ENCODE peak calls at places on chromosomes 3 and 15, in four cellular contexts. One of them, this sample, is unnamed.
A peak's percentile ranks its signal among the peaks of the same experiment; 100 is the strongest.

GRCh38 chr3:175386630-175387029 is 527.5 kb downstream of the NAALADL2 start:
- DNase-seq in brain microvascular endothelial cell: peak; percentile 96
- DNase-seq in left lung: no peak
- DNase-seq in body of pancreas: no peak
- DNase-seq in this sample: no peak

GRCh38 chr3:155673411-155673810 is 71.5 kb downstream of the PLCH1 start:
- DNase-seq in brain microvascular endothelial cell: no peak
- DNase-seq in left lung: no peak
- DNase-seq in body of pancreas: no peak
- DNase-seq in this sample: no peak

GRCh38 chr3:2863127-2863526 is 247.0 kb downstream of the IL5RA start:
- DNase-seq in brain microvascular endothelial cell: no peak
- DNase-seq in left lung: no peak
- DNase-seq in body of pancreas: no peak
- DNase-seq in this sample: no peak

GRCh38 chr3:57756528-57757401 is 656 bp downstream of the SLMAP start:
- DNase-seq in brain microvascular endothelial cell: peak; percentile 49
- DNase-seq in left lung: peak; percentile 88
- DNase-seq in body of pancreas: peak; percentile 49
- DNase-seq in this sample: peak; percentile 75

GRCh38 chr3:151219056-151219455 is 16.0 kb upstream of the GPR171 start:
- DNase-seq in brain microvascular endothelial cell: peak; percentile 60
- DNase-seq in left lung: no peak
- DNase-seq in body of pancreas: no peak
- DNase-seq in this sample: no peak

GRCh38 chr3:5093786-5094185 is 28.3 kb upstream of the ARL8B start:
- DNase-seq in brain microvascular endothelial cell: no peak
- DNase-seq in left lung: no peak
- DNase-seq in body of pancreas: no peak
- DNase-seq in this sample: no peak

GRCh38 chr15:53910236-53910849 is 67.9 kb upstream of the UNC13C start:
- DNase-seq in brain microvascular endothelial cell: no peak
- DNase-seq in left lung: no peak
- DNase-seq in body of pancreas: peak; percentile 42
- DNase-seq in this sample: no peak

GRCh38 chr15:98805434-98806274 is 157.3 kb downstream of the IGF1R start:
- DNase-seq in brain microvascular endothelial cell: no peak
- DNase-seq in left lung: no peak
- DNase-seq in body of pancreas: peak; percentile 31
- DNase-seq in this sample: no peak

GRCh38 chr15:33608714-33609113 is 297.9 kb downstream of the RYR3 start:
- DNase-seq in brain microvascular endothelial cell: peak; percentile 15
- DNase-seq in left lung: no peak
- DNase-seq in body of pancreas: no peak
- DNase-seq in this sample: no peak

GRCh38 chr3:188220097-188220788 is 66.3 kb downstream of the LPP start:
- DNase-seq in brain microvascular endothelial cell: no peak
- DNase-seq in left lung: no peak
- DNase-seq in body of pancreas: no peak
- DNase-seq in this sample: no peak

GRCh38 chr15:78284758-78285157 is 14.7 kb downstream of the SKIC8 start:
- DNase-seq in brain microvascular endothelial cell: no peak
- DNase-seq in left lung: no peak
- DNase-seq in body of pancreas: no peak
- DNase-seq in this sample: no peak

GRCh38 chr15:78282324-78282723 is 17.1 kb downstream of the SKIC8 start:
- DNase-seq in brain microvascular endothelial cell: no peak
- DNase-seq in left lung: no peak
- DNase-seq in body of pancreas: no peak
- DNase-seq in this sample: no peak

GRCh38 chr15:78276032-78276943 is 11.9 kb downstream of the DNAJA4 start:
- DNase-seq in brain microvascular endothelial cell: no peak
- DNase-seq in left lung: no peak
- DNase-seq in body of pancreas: no peak
- DNase-seq in this sample: no peak

GRCh38 chr15:78280289-78281072 is 16.1 kb downstream of the DNAJA4 start:
- DNase-seq in brain microvascular endothelial cell: no peak
- DNase-seq in left lung: no peak
- DNase-seq in body of pancreas: no peak
- DNase-seq in this sample: no peak
- H3K36me3 ChIP-seq in brain microvascular endothelial cell: peaks cover 25% of the 10 kb centered on the region
- H3K36me3 ChIP-seq in left lung: peaks cover 91% of the 10 kb centered on the region
- H3K36me3 ChIP-seq in body of pancreas: peaks cover 11% of the 10 kb centered on the region
- H3K36me3 ChIP-seq in this sample: peaks cover 61% of the 10 kb centered on the region

DNA sequence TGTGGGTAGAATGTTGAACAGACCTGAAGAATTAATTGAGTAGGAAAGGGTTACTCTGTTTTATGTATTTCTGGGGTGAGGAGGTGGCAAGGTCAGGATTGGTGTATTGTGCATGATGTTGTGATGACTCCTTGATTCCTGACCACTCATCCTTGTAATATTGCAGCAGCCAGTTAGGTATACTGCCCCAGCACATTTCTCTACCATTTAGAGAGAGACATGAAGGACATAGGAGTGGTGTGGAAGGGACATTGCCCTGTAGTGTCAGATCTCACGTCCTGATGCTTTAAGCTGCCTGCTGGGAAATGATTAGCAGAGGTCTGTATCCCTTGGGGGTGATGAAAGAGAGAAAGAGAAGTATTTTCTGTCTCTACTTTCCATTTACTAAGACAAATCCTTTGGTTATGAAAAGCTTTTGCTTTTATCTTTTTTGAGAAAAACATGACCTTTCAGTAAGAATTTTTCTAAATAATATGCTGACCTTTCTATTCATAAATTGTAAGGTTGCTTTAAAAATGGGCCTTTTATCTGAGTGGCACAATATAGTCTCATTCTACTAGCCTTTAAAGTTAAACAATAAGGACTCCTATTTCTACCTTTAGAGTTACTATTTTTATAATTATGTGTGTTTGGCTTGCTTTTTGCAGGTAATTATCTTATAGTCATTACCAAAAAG is 17.1 kb downstream of the SACM1L start:
- DNase-seq in brain microvascular endothelial cell: no peak
- DNase-seq in left lung: no peak
- DNase-seq in body of pancreas: no peak
- DNase-seq in this sample: no peak
- H3K36me3 ChIP-seq in brain microvascular endothelial cell: peaks cover 23% of the 10 kb centered on the region
- H3K36me3 ChIP-seq in left lung: peaks cover 79% of the 10 kb centered on the region
- H3K36me3 ChIP-seq in body of pancreas: peaks cover 23% of the 10 kb centered on the region
- H3K36me3 ChIP-seq in this sample: peaks cover 71% of the 10 kb centered on the region

DNA sequence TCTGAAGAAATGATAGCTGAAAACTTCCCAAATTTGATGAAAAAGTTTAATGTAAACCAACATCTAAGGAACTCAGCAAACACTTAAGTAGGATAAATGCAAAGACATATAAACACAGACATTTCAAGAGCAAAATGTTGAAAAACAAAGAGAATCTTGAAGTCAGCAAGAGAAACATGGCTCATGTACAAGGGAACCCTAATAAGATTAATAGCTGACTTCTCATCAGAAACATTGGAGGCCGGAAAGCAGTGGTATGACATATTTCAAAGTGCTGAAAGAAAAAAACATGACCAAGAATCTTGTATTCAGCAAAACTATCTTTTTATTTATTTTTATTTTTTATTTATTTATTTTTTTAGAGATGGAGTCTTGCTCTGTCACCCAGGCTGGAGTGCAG is 10.6 kb upstream of the PRKCI start:
- DNase-seq in brain microvascular endothelial cell: no peak
- DNase-seq in left lung: no peak
- DNase-seq in body of pancreas: no peak
- DNase-seq in this sample: no peak
- H3K36me3 ChIP-seq in brain microvascular endothelial cell: no peaks in the 10 kb centered on the region
- H3K36me3 ChIP-seq in left lung: no peaks in the 10 kb centered on the region
- H3K36me3 ChIP-seq in body of pancreas: no peaks in the 10 kb centered on the region
- H3K36me3 ChIP-seq in this sample: no peaks in the 10 kb centered on the region

GRCh38 chr3:69392850-69393249 is 7.0 kb upstream of the FRMD4B start:
- DNase-seq in brain microvascular endothelial cell: no peak
- DNase-seq in left lung: no peak
- DNase-seq in body of pancreas: no peak
- DNase-seq in this sample: no peak
- H3K36me3 ChIP-seq in brain microvascular endothelial cell: no peaks in the 10 kb centered on the region
- H3K36me3 ChIP-seq in left lung: no peaks in the 10 kb centered on the region
- H3K36me3 ChIP-seq in body of pancreas: no peaks in the 10 kb centered on the region
- H3K36me3 ChIP-seq in this sample: no peaks in the 10 kb centered on the region

GRCh38 chr3:128749035-128749434 is 23.1 kb downstream of the RAB7A start:
- DNase-seq in brain microvascular endothelial cell: peak; percentile 16
- DNase-seq in left lung: no peak
- DNase-seq in body of pancreas: no peak
- DNase-seq in this sample: no peak
- H3K36me3 ChIP-seq in brain microvascular endothelial cell: peaks cover 4% of the 10 kb centered on the region
- H3K36me3 ChIP-seq in left lung: peaks cover 8% of the 10 kb centered on the region
- H3K36me3 ChIP-seq in body of pancreas: no peaks in the 10 kb centered on the region
- H3K36me3 ChIP-seq in this sample: peaks cover 14% of the 10 kb centered on the region

DNA sequence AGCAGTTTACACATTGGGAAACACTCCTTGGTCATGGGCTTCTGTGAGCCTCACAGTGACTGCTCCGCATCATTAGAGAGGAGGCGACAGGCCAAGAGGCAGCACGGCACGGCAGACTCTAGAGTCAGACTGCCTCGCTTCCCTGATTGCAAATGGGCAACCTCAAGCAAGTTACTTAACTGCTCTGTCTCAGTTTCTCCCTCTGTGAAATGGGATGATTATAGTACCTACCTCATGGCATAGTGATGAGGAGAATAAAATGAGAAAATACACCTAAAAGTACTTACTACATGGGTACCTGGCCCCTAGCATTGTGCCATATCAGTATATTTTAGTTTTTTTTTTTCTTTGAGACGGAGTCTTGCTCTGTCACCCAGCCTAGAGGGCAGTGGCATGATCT is 4.0 kb upstream of the RCCD1 start:
- DNase-seq in brain microvascular endothelial cell: no peak
- DNase-seq in left lung: no peak
- DNase-seq in body of pancreas: no peak
- DNase-seq in this sample: no peak
- H3K36me3 ChIP-seq in brain microvascular endothelial cell: peaks cover 75% of the 10 kb centered on the region
- H3K36me3 ChIP-seq in left lung: peaks cover 82% of the 10 kb centered on the region
- H3K36me3 ChIP-seq in body of pancreas: peaks cover 34% of the 10 kb centered on the region
- H3K36me3 ChIP-seq in this sample: peaks cover 76% of the 10 kb centered on the region

GRCh38 chr3:186976802-186977201 is 46.5 kb downstream of the ST6GAL1 start:
- DNase-seq in brain microvascular endothelial cell: no peak
- DNase-seq in left lung: no peak
- DNase-seq in body of pancreas: peak; percentile 10
- DNase-seq in this sample: no peak

GRCh38 chr3:186975726-186976125 is 45.4 kb downstream of the ST6GAL1 start:
- DNase-seq in brain microvascular endothelial cell: no peak
- DNase-seq in left lung: no peak
- DNase-seq in body of pancreas: no peak
- DNase-seq in this sample: no peak

GRCh38 chr3:186980989-186981388 is 50.7 kb downstream of the ST6GAL1 start:
- DNase-seq in brain microvascular endothelial cell: no peak
- DNase-seq in left lung: no peak
- DNase-seq in body of pancreas: no peak
- DNase-seq in this sample: no peak

GRCh38 chr3:186979837-186980236 is 49.5 kb downstream of the ST6GAL1 start:
- DNase-seq in brain microvascular endothelial cell: no peak
- DNase-seq in left lung: no peak
- DNase-seq in body of pancreas: no peak
- DNase-seq in this sample: no peak

GRCh38 chr3:186978712-186979111 is 48.4 kb downstream of the ST6GAL1 start:
- DNase-seq in brain microvascular endothelial cell: no peak
- DNase-seq in left lung: no peak
- DNase-seq in body of pancreas: no peak
- DNase-seq in this sample: no peak
- H3K36me3 ChIP-seq in brain microvascular endothelial cell: no peaks in the 10 kb centered on the region
- H3K36me3 ChIP-seq in left lung: peaks cover 36% of the 10 kb centered on the region
- H3K36me3 ChIP-seq in body of pancreas: no peaks in the 10 kb centered on the region
- H3K36me3 ChIP-seq in this sample: peaks cover 4% of the 10 kb centered on the region

This sample was measured in upper lobe of right lung.